ENCODE peak calls at places on chromosomes 2 and 18, in ten cellular contexts. One of them, this sample, is unnamed. For H3K27me3 and H3K9me3, the result is how much of the 10 kb centered on the place peaks cover.

GRCh38 chr18:63022429-63023022 is 297.0 kb downstream of the BCL2 start:
- DNase-seq in heart left ventricle: no peak
- DNase-seq in body of pancreas: no peak
- DNase-seq in H1: peak
- DNase-seq in pancreas: no peak
- DNase-seq in IMR-90: no peak
- DNase-seq in CD4-positive, alpha-beta memory T cell: peak
- DNase-seq in neuronal stem cell: no peak
- DNase-seq in mammary epithelial cell: no peak
- DNase-seq in left ventricle myocardium inferior: no peak
- DNase-seq in this sample: no peak

GRCh38 chr2:100252811-100253698 is 69.2 kb downstream of the LONRF2 start:
- DNase-seq in neuronal stem cell: no peak
- DNase-seq in body of pancreas: no peak
- DNase-seq in IMR-90: no peak
- DNase-seq in heart left ventricle: peak
- DNase-seq in pancreas: no peak
- DNase-seq in mammary epithelial cell: no peak
- DNase-seq in H1: no peak
- DNase-seq in left ventricle myocardium inferior: peak
- DNase-seq in CD4-positive, alpha-beta memory T cell: no peak
- DNase-seq in this sample: no peak

GRCh38 chr18:27447530-27447929 is 262.4 kb upstream of the CHST9 start:
- DNase-seq in left ventricle myocardium inferior: no peak
- DNase-seq in CD4-positive, alpha-beta memory T cell: no peak
- DNase-seq in IMR-90: no peak
- DNase-seq in body of pancreas: no peak
- DNase-seq in pancreas: no peak
- DNase-seq in neuronal stem cell: no peak
- DNase-seq in mammary epithelial cell: no peak
- DNase-seq in H1: no peak
- DNase-seq in heart left ventricle: no peak
- DNase-seq in this sample: no peak

GRCh38 chr18:3305354-3305762 is 43.4 kb downstream of the MYL12B start:
- DNase-seq in IMR-90: peak
- DNase-seq in mammary epithelial cell: peak
- DNase-seq in body of pancreas: no peak
- DNase-seq in neuronal stem cell: no peak
- DNase-seq in H1: no peak
- DNase-seq in pancreas: no peak
- DNase-seq in left ventricle myocardium inferior: no peak
- DNase-seq in CD4-positive, alpha-beta memory T cell: peak
- DNase-seq in heart left ventricle: no peak
- DNase-seq in this sample: no peak

GRCh38 chr18:46035701-46036680 is 36.1 kb downstream of the PSTPIP2 start:
- DNase-seq in H1: no peak
- DNase-seq in left ventricle myocardium inferior: no peak
- DNase-seq in heart left ventricle: no peak
- DNase-seq in CD4-positive, alpha-beta memory T cell: no peak
- DNase-seq in mammary epithelial cell: peak
- DNase-seq in pancreas: no peak
- DNase-seq in neuronal stem cell: no peak
- DNase-seq in body of pancreas: no peak
- DNase-seq in IMR-90: peak
- DNase-seq in this sample: no peak

GRCh38 chr2:240456607-240457222 is 21.3 kb downstream of the GPC1 start:
- DNase-seq in neuronal stem cell: no peak
- DNase-seq in mammary epithelial cell: no peak
- DNase-seq in heart left ventricle: peak
- DNase-seq in IMR-90: no peak
- DNase-seq in body of pancreas: no peak
- DNase-seq in left ventricle myocardium inferior: no peak
- DNase-seq in CD4-positive, alpha-beta memory T cell: no peak
- DNase-seq in H1: no peak
- DNase-seq in pancreas: no peak
- DNase-seq in this sample: no peak

GRCh38 chr2:240129731-240130392 is 6.2 kb downstream of the COPS9 start:
- DNase-seq in mammary epithelial cell: no peak
- DNase-seq in heart left ventricle: no peak
- DNase-seq in pancreas: peak
- DNase-seq in CD4-positive, alpha-beta memory T cell: no peak
- DNase-seq in left ventricle myocardium inferior: no peak
- DNase-seq in body of pancreas: no peak
- DNase-seq in H1: no peak
- DNase-seq in IMR-90: no peak
- DNase-seq in neuronal stem cell: no peak
- DNase-seq in this sample: peak

GRCh38 chr2:202831241-202831997 is 40.1 kb downstream of the ICA1L start:
- DNase-seq in heart left ventricle: peak
- DNase-seq in CD4-positive, alpha-beta memory T cell: peak
- DNase-seq in left ventricle myocardium inferior: no peak
- DNase-seq in IMR-90: peak
- DNase-seq in neuronal stem cell: peak
- DNase-seq in H1: peak
- DNase-seq in body of pancreas: no peak
- DNase-seq in pancreas: no peak
- DNase-seq in mammary epithelial cell: peak
- DNase-seq in this sample: peak

GRCh38 chr2:10279472-10279870 is 23.2 kb upstream of the HPCAL1 start:
- DNase-seq in H1: no peak
- DNase-seq in neuronal stem cell: no peak
- DNase-seq in IMR-90: no peak
- DNase-seq in pancreas: no peak
- DNase-seq in body of pancreas: no peak
- DNase-seq in CD4-positive, alpha-beta memory T cell: no peak
- DNase-seq in mammary epithelial cell: no peak
- DNase-seq in heart left ventricle: no peak
- DNase-seq in left ventricle myocardium inferior: no peak
- DNase-seq in this sample: no peak

GRCh38 chr2:10279946-10280463 is 22.7 kb upstream of the HPCAL1 start:
- DNase-seq in left ventricle myocardium inferior: no peak
- DNase-seq in IMR-90: no peak
- DNase-seq in mammary epithelial cell: no peak
- DNase-seq in body of pancreas: no peak
- DNase-seq in pancreas: no peak
- DNase-seq in neuronal stem cell: no peak
- DNase-seq in heart left ventricle: no peak
- DNase-seq in CD4-positive, alpha-beta memory T cell: no peak
- DNase-seq in H1: no peak
- DNase-seq in this sample: no peak

GRCh38 chr2:10278029-10278762 is 24.5 kb upstream of the HPCAL1 start:
- DNase-seq in H1: no peak
- DNase-seq in CD4-positive, alpha-beta memory T cell: no peak
- DNase-seq in pancreas: peak
- DNase-seq in IMR-90: peak
- DNase-seq in mammary epithelial cell: peak
- DNase-seq in left ventricle myocardium inferior: peak
- DNase-seq in heart left ventricle: peak
- DNase-seq in neuronal stem cell: no peak
- DNase-seq in body of pancreas: peak
- DNase-seq in this sample: no peak

GRCh38 chr2:10277293-10278028 is 25.2 kb upstream of the HPCAL1 start:
- DNase-seq in heart left ventricle: no peak
- DNase-seq in body of pancreas: no peak
- DNase-seq in pancreas: peak
- DNase-seq in H1: no peak
- DNase-seq in IMR-90: no peak
- DNase-seq in CD4-positive, alpha-beta memory T cell: no peak
- DNase-seq in left ventricle myocardium inferior: no peak
- DNase-seq in mammary epithelial cell: no peak
- DNase-seq in neuronal stem cell: no peak
- DNase-seq in this sample: no peak

GRCh38 chr2:10278763-10279471 is 23.8 kb upstream of the HPCAL1 start:
- DNase-seq in body of pancreas: no peak
- DNase-seq in heart left ventricle: no peak
- DNase-seq in CD4-positive, alpha-beta memory T cell: no peak
- DNase-seq in pancreas: no peak
- DNase-seq in mammary epithelial cell: no peak
- DNase-seq in neuronal stem cell: no peak
- DNase-seq in left ventricle myocardium inferior: no peak
- DNase-seq in IMR-90: no peak
- DNase-seq in H1: no peak
- DNase-seq in this sample: no peak
- H3K4me3 ChIP-seq in body of pancreas: no peak
- H3K4me3 ChIP-seq in heart left ventricle: no peak
- H3K4me3 ChIP-seq in CD4-positive, alpha-beta memory T cell: no peak
- H3K4me3 ChIP-seq in pancreas: no peak
- H3K4me3 ChIP-seq in mammary epithelial cell: no peak
- H3K4me3 ChIP-seq in neuronal stem cell: no peak
- H3K4me3 ChIP-seq in left ventricle myocardium inferior: no peak
- H3K4me3 ChIP-seq in IMR-90: no peak
- H3K4me3 ChIP-seq in H1: no peak
- H3K4me3 ChIP-seq in this sample: no peak

GRCh38 chr2:187504312-187504921 is 49.8 kb downstream of the TFPI start:
- DNase-seq in H1: no peak
- DNase-seq in pancreas: no peak
- DNase-seq in body of pancreas: no peak
- DNase-seq in mammary epithelial cell: no peak
- DNase-seq in IMR-90: no peak
- DNase-seq in neuronal stem cell: no peak
- DNase-seq in CD4-positive, alpha-beta memory T cell: no peak
- DNase-seq in left ventricle myocardium inferior: no peak
- DNase-seq in heart left ventricle: no peak
- DNase-seq in this sample: no peak
- H3K27me3 ChIP-seq in H1: under half
- H3K27me3 ChIP-seq in pancreas: under half
- H3K27me3 ChIP-seq in body of pancreas: under half
- H3K27me3 ChIP-seq in mammary epithelial cell: under half
- H3K27me3 ChIP-seq in IMR-90: under half
- H3K27me3 ChIP-seq in neuronal stem cell: under half
- H3K27me3 ChIP-seq in CD4-positive, alpha-beta memory T cell: under half
- H3K27me3 ChIP-seq in left ventricle myocardium inferior: under half
- H3K27me3 ChIP-seq in heart left ventricle: under half
- H3K27me3 ChIP-seq in this sample: under half

DNA sequence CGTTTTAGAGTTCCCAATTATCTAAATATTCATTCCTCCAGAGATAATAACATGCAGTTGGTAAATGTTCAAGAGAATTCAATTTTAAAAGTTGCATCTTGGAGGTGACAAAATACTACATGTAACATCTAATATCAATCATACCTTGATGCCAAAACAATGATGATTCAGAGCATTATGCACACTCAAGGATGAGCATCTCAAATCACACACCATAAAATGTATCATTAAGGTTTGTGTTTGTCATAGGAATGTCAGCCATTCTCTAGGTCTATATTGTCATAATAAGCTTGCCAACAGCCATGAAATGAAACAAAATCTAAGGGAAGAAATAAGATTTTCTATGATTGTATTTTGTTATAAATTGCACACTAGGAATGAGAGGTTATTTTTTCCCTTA is 1667.0 kb downstream of the DPP10 start:
- DNase-seq in neuronal stem cell: no peak
- DNase-seq in left ventricle myocardium inferior: no peak
- DNase-seq in heart left ventricle: no peak
- DNase-seq in IMR-90: no peak
- DNase-seq in body of pancreas: no peak
- DNase-seq in mammary epithelial cell: no peak
- DNase-seq in pancreas: no peak
- DNase-seq in H1: no peak
- DNase-seq in CD4-positive, alpha-beta memory T cell: no peak
- DNase-seq in this sample: no peak
- H3K9me3 ChIP-seq in neuronal stem cell: under half
- H3K9me3 ChIP-seq in left ventricle myocardium inferior: under half
- H3K9me3 ChIP-seq in heart left ventricle: under half
- H3K9me3 ChIP-seq in IMR-90: under half
- H3K9me3 ChIP-seq in body of pancreas: under half
- H3K9me3 ChIP-seq in mammary epithelial cell: under half
- H3K9me3 ChIP-seq in pancreas: under half
- H3K9me3 ChIP-seq in H1: under half
- H3K9me3 ChIP-seq in CD4-positive, alpha-beta memory T cell: under half
- H3K9me3 ChIP-seq in this sample: under half

GRCh38 chr2:205688417-205689200 is 6.3 kb downstream of the NRP2 start:
- DNase-seq in mammary epithelial cell: no peak
- DNase-seq in H1: peak
- DNase-seq in IMR-90: peak
- DNase-seq in neuronal stem cell: no peak
- DNase-seq in CD4-positive, alpha-beta memory T cell: no peak
- DNase-seq in heart left ventricle: no peak
- DNase-seq in left ventricle myocardium inferior: no peak
- DNase-seq in pancreas: no peak
- DNase-seq in body of pancreas: no peak
- DNase-seq in this sample: no peak

GRCh38 chr2:205685314-205686230 is 3.3 kb downstream of the NRP2 start:
- DNase-seq in CD4-positive, alpha-beta memory T cell: no peak
- DNase-seq in neuronal stem cell: no peak
- DNase-seq in left ventricle myocardium inferior: no peak
- DNase-seq in IMR-90: peak
- DNase-seq in pancreas: peak
- DNase-seq in H1: peak
- DNase-seq in body of pancreas: no peak
- DNase-seq in mammary epithelial cell: peak
- DNase-seq in heart left ventricle: no peak
- DNase-seq in this sample: no peak

GRCh38 chr2:205686231-205687017 is 4.1 kb downstream of the NRP2 start:
- DNase-seq in IMR-90: peak
- DNase-seq in left ventricle myocardium inferior: no peak
- DNase-seq in neuronal stem cell: no peak
- DNase-seq in mammary epithelial cell: no peak
- DNase-seq in CD4-positive, alpha-beta memory T cell: no peak
- DNase-seq in heart left ventricle: no peak
- DNase-seq in H1: peak
- DNase-seq in body of pancreas: no peak
- DNase-seq in pancreas: no peak
- DNase-seq in this sample: no peak

GRCh38 chr2:205684871-205685313 is 2.6 kb downstream of the NRP2 start:
- DNase-seq in body of pancreas: no peak
- DNase-seq in left ventricle myocardium inferior: no peak
- DNase-seq in IMR-90: peak
- DNase-seq in pancreas: no peak
- DNase-seq in CD4-positive, alpha-beta memory T cell: no peak
- DNase-seq in heart left ventricle: peak
- DNase-seq in H1: no peak
- DNase-seq in mammary epithelial cell: no peak
- DNase-seq in neuronal stem cell: no peak
- DNase-seq in this sample: no peak

DNA sequence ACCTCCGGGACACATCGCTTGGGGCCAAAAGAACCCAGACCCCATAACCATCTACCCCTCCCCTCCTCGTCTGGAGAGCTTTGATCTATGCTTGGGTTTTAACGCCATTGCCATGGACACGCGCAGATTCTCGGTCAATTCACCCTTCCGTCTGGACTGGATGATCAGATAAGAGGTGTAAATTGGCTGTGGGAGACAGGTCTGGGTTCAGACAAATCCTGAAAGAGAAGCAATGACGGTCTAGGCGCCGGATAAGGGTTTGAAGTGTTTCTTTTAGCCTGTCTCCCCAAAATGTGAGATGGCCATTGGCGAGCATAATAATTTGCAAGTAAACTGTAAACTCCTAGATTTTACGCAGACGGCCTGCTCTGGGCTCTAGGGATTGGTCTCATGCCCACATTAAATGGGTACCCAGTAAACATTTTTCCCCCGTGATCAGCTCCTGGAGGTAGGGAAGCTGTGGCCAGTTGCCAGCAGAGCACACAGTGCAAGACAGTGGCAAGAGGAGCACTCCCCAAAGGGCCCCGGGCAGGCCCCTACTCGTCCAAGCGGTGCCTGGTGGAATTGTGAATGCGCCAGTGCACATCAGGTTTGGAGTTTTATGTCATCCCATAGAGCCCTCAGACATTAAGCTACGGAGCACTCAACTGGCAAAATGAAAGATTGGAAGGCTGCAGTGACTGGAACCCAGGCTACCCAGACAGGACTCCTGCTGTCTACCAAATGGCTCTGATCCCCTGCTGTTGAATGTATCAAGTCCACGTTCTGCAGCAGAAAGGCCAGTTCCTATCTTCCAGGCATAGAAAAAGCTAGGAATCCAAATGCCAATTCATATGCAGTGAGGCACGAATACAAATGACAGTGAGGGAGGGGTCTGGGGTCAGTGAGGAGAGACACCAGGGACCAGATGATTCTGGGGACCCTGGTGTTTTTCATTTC is 5.0 kb downstream of the NRP2 start:
- DNase-seq in left ventricle myocardium inferior: no peak
- DNase-seq in heart left ventricle: no peak
- DNase-seq in IMR-90: no peak
- DNase-seq in H1: peak
- DNase-seq in body of pancreas: no peak
- DNase-seq in neuronal stem cell: no peak
- DNase-seq in CD4-positive, alpha-beta memory T cell: no peak
- DNase-seq in mammary epithelial cell: no peak
- DNase-seq in pancreas: no peak
- DNase-seq in this sample: no peak
- H3K4me3 ChIP-seq in left ventricle myocardium inferior: peak
- H3K4me3 ChIP-seq in heart left ventricle: peak
- H3K4me3 ChIP-seq in IMR-90: peak
- H3K4me3 ChIP-seq in H1: peak
- H3K4me3 ChIP-seq in body of pancreas: no peak
- H3K4me3 ChIP-seq in neuronal stem cell: no peak
- H3K4me3 ChIP-seq in CD4-positive, alpha-beta memory T cell: no peak
- H3K4me3 ChIP-seq in mammary epithelial cell: no peak
- H3K4me3 ChIP-seq in pancreas: no peak
- H3K4me3 ChIP-seq in this sample: no peak

This sample was measured in CD8-positive, alpha-beta T cell.